ENCODE peak calls at places on chromosomes 11 and 22, in four cellular contexts. F, M, G and Y are unnamed samples.

GRCh38 chr11:31958086-31958735 is 132.7 kb upstream of the RCN1 start:
- DNase-seq in F (peak), M (peak), G (peak), Y (peak)

GRCh38 chr22:25228822-25229221 is 9.4 kb downstream of the CRYBB2 start:
- DNase-seq in F (no peak), M (no peak), G (no peak), Y (no peak)

GRCh38 chr11:121282886-121283502 is 9.6 kb upstream of the SC5D start:
- DNase-seq in F (no peak), M (no peak), G (no peak), Y (no peak)

GRCh38 chr11:126363706-126364245 is 8.3 kb downstream of the ST3GAL4 start:
- DNase-seq in F (no peak), M (no peak), G (no peak), Y (no peak)

GRCh38 chr11:35083181-35084061 is 55.5 kb upstream of the CD44 start:
- DNase-seq in F (peak), M (no peak), G (no peak), Y (no peak)

GRCh38 chr22:19896665-19897355 is 42.1 kb upstream of the GNB1L start:
- DNase-seq in F (no peak), M (no peak), G (peak), Y (no peak)

GRCh38 chr11:65827774-65828156 is 6.0 kb upstream of the SNX32 start:
- DNase-seq in F (no peak), M (no peak), G (peak), Y (no peak)

GRCh38 chr11:67022961-67023956 is at the start of gene SYT12:
- DNase-seq in F (peak), M (no peak), G (no peak), Y (peak)

GRCh38 chr11:116136987-116137674 is 632.9 kb upstream of the CADM1 start:
- DNase-seq in F (no peak), M (no peak), G (no peak), Y (no peak)

GRCh38 chr11:69524991-69525411 is 43.5 kb downstream of the LINC01488 start:
- DNase-seq in F (no peak), M (no peak), G (no peak), Y (no peak)

GRCh38 chr11:119185916-119186634 is 800 bp downstream of the NHERF4 start:
- DNase-seq in F (no peak), M (no peak), G (no peak), Y (no peak)

GRCh38 chr11:102794382-102794781 is 3.6 kb downstream of the MMP1 start:
- DNase-seq in F (peak), M (peak), G (peak), Y (peak)

GRCh38 chr11:112844530-112844929 is 116.7 kb upstream of the NCAM1 start:
- DNase-seq in F (no peak), M (no peak), G (no peak), Y (no peak)

GRCh38 chr11:27926981-27927481 is 180.9 kb downstream of the KIF18A start:
- DNase-seq in F (no peak), M (no peak), G (no peak), Y (no peak)

GRCh38 chr11:35682230-35683195 is 19.9 kb downstream of the TRIM44 start:
- DNase-seq in F (no peak), M (no peak), G (no peak), Y (no peak)

GRCh38 chr22:44801476-44801875 is 49.1 kb downstream of the ARHGAP8 start:
- DNase-seq in F (no peak), M (no peak), G (no peak), Y (no peak)

GRCh38 chr11:43852057-43852636 is 28.5 kb upstream of the ALKBH3 start:
- DNase-seq in F (peak), M (peak), G (peak), Y (peak)

GRCh38 chr11:60859616-60860250 is 4.0 kb upstream of the PTGDR2 start:
- DNase-seq in F (no peak), M (no peak), G (no peak), Y (no peak)

GRCh38 chr11:64268687-64269379 is 15.6 kb downstream of the BAD start:
- DNase-seq in F (no peak), M (peak), G (peak), Y (peak)

GRCh38 chr11:16780698-16781550 is 42.5 kb downstream of the C11orf58 start:
- DNase-seq in F (no peak), M (no peak), G (no peak), Y (no peak)

GRCh38 chr11:284081-285020 is 4.6 kb upstream of the PGGHG start:
- DNase-seq in F (no peak), M (no peak), G (no peak), Y (no peak)

GRCh38 chr22:26590525-26590858 is 560 bp upstream of the TPST2 start:
- DNase-seq in F (no peak), M (peak), G (no peak), Y (no peak)

GRCh38 chr22:21443735-21444421 is 23.3 kb upstream of the TMEM191C start:
- DNase-seq in F (no peak), M (no peak), G (no peak), Y (peak)

GRCh38 chr11:17384002-17384511 is 4.4 kb downstream of the KCNJ11 start:
- DNase-seq in F (peak), M (peak), G (peak), Y (peak)

GRCh38 chr11:110919241-110919893 is 207.1 kb upstream of the ARHGAP20 start:
- DNase-seq in F (no peak), M (no peak), G (no peak), Y (no peak)

GRCh38 chr11:93945596-93945995 is 75.6 kb upstream of the HEPHL1 start:
- DNase-seq in F (no peak), M (no peak), G (no peak), Y (no peak)

GRCh38 chr11:47914743-47915142 is 65.6 kb upstream of the PTPRJ start:
- DNase-seq in F (no peak), M (no peak), G (no peak), Y (no peak)

GRCh38 chr22:48782817-48783511 is 1044.7 kb downstream of the BRD1 start:
- DNase-seq in F (peak), M (no peak), G (peak), Y (peak)

GRCh38 chr11:23976776-23977380 is 520.0 kb upstream of the LUZP2 start:
- DNase-seq in F (no peak), M (no peak), G (no peak), Y (no peak)

GRCh38 chr22:21881841-21882753 is 14.7 kb upstream of the MAPK1 start:
- DNase-seq in F (no peak), M (no peak), G (peak), Y (no peak)

GRCh38 chr11:123173040-123173855 is 21.8 kb downstream of the CLMP start:
- DNase-seq in F (no peak), M (no peak), G (no peak), Y (no peak)

GRCh38 chr22:37189011-37189466 is 992 bp upstream of the C1QTNF6 start:
- DNase-seq in F (no peak), M (no peak), G (no peak), Y (no peak)

GRCh38 chr11:110134120-110134519 is 40.9 kb downstream of the ZC3H12C start:
- DNase-seq in F (no peak), M (no peak), G (no peak), Y (no peak)

GRCh38 chr11:132472411-132473205 is 1059.7 kb downstream of the OPCML start:
- DNase-seq in F (no peak), M (no peak), G (no peak), Y (no peak)

GRCh38 chr11:6258571-6258998 is 1.1 kb upstream of the CCKBR start:
- DNase-seq in F (no peak), M (no peak), G (no peak), Y (peak)

GRCh38 chr11:33664166-33664565 is 36.5 kb downstream of the C11orf91 start:
- DNase-seq in F (no peak), M (no peak), G (no peak), Y (no peak)

GRCh38 chr11:76617553-76618265 is 52.8 kb downstream of the LRRC32 start:
- DNase-seq in F (no peak), M (no peak), G (no peak), Y (no peak)
- TF ChIP-seq HMGXB4 in F (no peak), M (no peak), G (no peak), Y (no peak)

GRCh38 chr11:62615521-62615920 is 2.5 kb downstream of the ROM1 start:
- DNase-seq in F (no peak), M (no peak), G (no peak), Y (no peak)

GRCh38 chr11:62612366-62613274 is at the start of the genes EML3 and ROM1:
- DNase-seq in F (peak), M (peak), G (peak), Y (peak)

GRCh38 chr11:62613275-62613864 is 313 bp downstream of the ROM1 start:
- DNase-seq in F (no peak), M (no peak), G (no peak), Y (no peak)

GRCh38 chr11:62611705-62612365 is 740 bp downstream of the EML3 start:
- DNase-seq in F (peak), M (no peak), G (peak), Y (peak)

GRCh38 chr11:62614275-62614674 is 1.2 kb downstream of the ROM1 start:
- DNase-seq in F (no peak), M (peak), G (peak), Y (no peak)
- TF ChIP-seq JUN in F (no peak), M (no peak), G (no peak), Y (no peak)

GRCh38 chr11:3737386-3737933 is 59.9 kb downstream of the NUP98 start:
- DNase-seq in F (no peak), M (no peak), G (no peak), Y (no peak)

GRCh38 chr11:3738723-3739122 is 58.6 kb downstream of the NUP98 start:
- DNase-seq in F (no peak), M (no peak), G (no peak), Y (no peak)

GRCh38 chr11:3735827-3736226 is 61.5 kb downstream of the NUP98 start:
- DNase-seq in F (no peak), M (no peak), G (no peak), Y (no peak)

GRCh38 chr11:3736816-3737215 is 60.5 kb downstream of the NUP98 start:
- DNase-seq in F (no peak), M (no peak), G (no peak), Y (no peak)

DNA sequence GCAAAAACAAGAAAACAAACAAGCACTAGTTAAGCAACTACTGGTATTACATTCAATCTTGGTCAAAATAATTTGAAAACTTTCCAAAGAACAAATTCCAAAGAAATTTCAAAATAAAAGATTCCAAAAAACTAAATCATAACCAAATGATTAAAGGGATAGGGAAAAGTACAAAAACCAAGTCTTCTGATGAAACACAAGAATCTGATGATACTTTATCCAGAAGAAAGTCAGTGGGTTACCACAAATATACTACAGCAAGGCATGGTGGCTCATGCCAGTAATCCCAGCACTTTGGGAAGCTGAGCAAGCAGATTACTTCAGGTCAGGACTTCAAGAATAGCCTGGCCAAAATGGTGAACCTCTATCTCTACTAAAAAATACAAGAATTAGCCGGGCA is 59.1 kb downstream of the NUP98 start:
- DNase-seq in F (no peak), M (no peak), G (no peak), Y (no peak)
- TF ChIP-seq HMGXB4 in F (no peak), M (no peak), G (no peak), Y (no peak)

GRCh38 chr11:19073454-19074415 is 13.2 kb upstream of the MRGPRX2 start:
- DNase-seq in F (no peak), M (no peak), G (no peak), Y (peak)

GRCh38 chr11:19072464-19072863 is 11.9 kb upstream of the MRGPRX2 start:
- DNase-seq in F (no peak), M (no peak), G (no peak), Y (no peak)

GRCh38 chr11:19075636-19076035 is 15.1 kb upstream of the MRGPRX2 start:
- DNase-seq in F (no peak), M (no peak), G (no peak), Y (no peak)

GRCh38 chr11:19076744-19077589 is 16.4 kb upstream of the MRGPRX2 start:
- DNase-seq in F (peak), M (peak), G (peak), Y (peak)

DNA sequence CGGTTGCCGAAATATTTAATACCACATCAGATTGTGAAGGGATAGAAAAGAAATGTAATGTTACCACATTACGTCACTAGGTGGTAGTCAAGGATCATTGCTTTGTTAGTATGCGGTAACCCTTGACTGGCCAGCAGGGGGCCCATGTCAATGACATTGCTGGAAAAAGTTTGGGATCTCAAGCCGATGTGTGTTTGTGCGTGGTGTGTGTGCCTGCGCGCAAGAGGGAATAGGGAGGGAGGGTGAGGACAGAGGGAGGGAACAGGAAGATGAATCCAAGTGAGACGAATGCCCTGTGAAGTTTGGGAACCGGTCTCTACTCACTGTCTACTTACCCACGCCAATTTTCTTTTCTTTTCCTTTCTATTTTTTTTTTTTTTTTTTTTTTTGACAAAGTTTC is 10.7 kb upstream of the MRGPRX2 start:
- DNase-seq in F (peak), M (peak), G (peak), Y (peak)
- TF ChIP-seq JUN in F (no peak), M (no peak), G (no peak), Y (no peak)

GRCh38 chr22:40434745-40435144 is 64.4 kb downstream of the SGSM3 start:
- DNase-seq in F (no peak), M (no peak), G (no peak), Y (no peak)

GRCh38 chr22:40432625-40433024 is 62.2 kb downstream of the SGSM3 start:
- DNase-seq in F (no peak), M (no peak), G (no peak), Y (no peak)

GRCh38 chr22:40432167-40432566 is 61.8 kb downstream of the SGSM3 start:
- DNase-seq in F (no peak), M (no peak), G (no peak), Y (no peak)

GRCh38 chr22:40434101-40434500 is 63.7 kb downstream of the SGSM3 start:
- DNase-seq in F (no peak), M (no peak), G (no peak), Y (no peak)

DNA sequence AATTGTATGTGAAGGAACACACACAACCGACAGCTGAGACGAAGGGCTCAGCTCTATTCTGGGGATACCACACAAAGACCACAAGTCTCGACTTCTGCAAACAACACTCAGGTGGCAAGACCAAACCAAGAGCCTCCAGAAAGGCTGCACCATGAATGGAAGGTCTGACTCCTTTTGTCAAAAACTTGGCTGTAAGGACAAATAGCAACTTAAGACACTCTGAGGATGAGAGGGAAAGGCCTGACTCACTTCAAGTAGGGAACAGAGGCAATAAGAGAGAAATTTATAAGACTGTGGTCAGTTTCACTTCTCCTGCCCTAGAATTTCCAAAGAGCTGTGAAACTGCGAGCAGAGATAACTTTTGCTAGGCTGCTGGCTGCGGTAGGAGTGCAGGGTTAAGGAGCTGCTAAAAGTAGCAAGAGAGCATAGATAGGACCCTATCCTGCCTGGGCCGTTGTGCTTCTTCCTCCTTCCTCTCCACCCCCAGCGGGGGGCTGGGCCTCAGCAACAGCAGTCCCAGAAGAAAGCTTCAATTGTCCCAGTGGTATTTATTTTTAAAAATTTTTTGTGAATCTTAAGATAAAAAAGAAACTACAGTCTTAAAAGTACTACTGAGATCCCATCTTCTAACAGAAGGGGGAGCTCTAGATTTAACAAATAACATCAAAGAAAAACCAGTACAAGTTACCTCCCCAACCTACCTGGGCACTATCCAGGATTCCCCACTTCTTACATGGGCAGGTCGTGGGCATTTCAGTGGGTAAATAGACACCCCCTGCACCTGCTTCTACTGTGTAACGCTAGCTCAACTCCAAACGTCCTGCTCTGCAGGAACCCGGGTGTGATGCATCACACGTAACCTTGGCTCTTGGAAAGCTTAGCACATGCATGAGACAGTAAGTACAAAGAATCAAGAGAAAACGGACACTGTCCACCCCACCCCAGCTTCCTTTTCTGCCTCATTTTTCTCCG is 66.4 kb downstream of the SGSM3 start:
- DNase-seq in F (peak), M (peak), G (peak), Y (no peak)
- TF ChIP-seq HMGXB4 in F (no peak), M (no peak), G (no peak), Y (no peak)